ENCODE peak calls at places on chromosomes 11 and 22, in nine cellular contexts. L, B, M, G, O, N, K, X and F are unnamed samples.

GRCh38 chr11:116697011-116697410 is 75.8 kb downstream of the BUD13 start:
- DNase-seq in L (no peak), B (no peak), M (no peak), G (peak; percentile 70), O (no peak), N (no peak), K (no peak), X (no peak), F (no peak)

GRCh38 chr11:6197466-6198200 is 1.4 kb upstream of the OR52W1 start:
- DNase-seq in L (no peak), B (no peak), M (no peak), G (no peak), O (no peak), N (no peak), K (no peak), X (no peak), F (no peak)

GRCh38 chr11:69563946-69564780 is 76.8 kb upstream of the CCND1 start:
- DNase-seq in L (no peak), B (no peak), M (no peak), G (no peak), O (no peak), N (no peak), K (peak; percentile 48), X (no peak), F (no peak)

GRCh38 chr11:35029979-35030378 is 109.0 kb upstream of the CD44 start:
- DNase-seq in L (no peak), B (peak; percentile 66), M (peak; percentile 95), G (peak; percentile 68), O (no peak), N (no peak), K (no peak), X (no peak), F (no peak)

GRCh38 chr11:133509924-133510697 is 22.2 kb downstream of the OPCML start:
- DNase-seq in L (no peak), B (no peak), M (no peak), G (no peak), O (no peak), N (no peak), K (no peak), X (no peak), F (no peak)

GRCh38 chr22:45491841-45492240 is 10.8 kb upstream of the FBLN1 start:
- DNase-seq in L (no peak), B (no peak), M (no peak), G (no peak), O (no peak), N (no peak), K (no peak), X (no peak), F (no peak)

GRCh38 chr22:33018232-33018864 is 39.8 kb downstream of the SYN3 start:
- DNase-seq in L (no peak), B (peak; percentile 44), M (peak; percentile 51), G (peak; percentile 57), O (peak; percentile 66), N (no peak), K (peak; percentile 90), X (no peak), F (peak; percentile 67)

GRCh38 chr22:50153056-50153755 is 17.3 kb upstream of the PANX2 start:
- DNase-seq in L (no peak), B (no peak), M (no peak), G (no peak), O (no peak), N (no peak), K (no peak), X (no peak), F (no peak)

GRCh38 chr11:57638811-57639320 is 10.8 kb downstream of the YPEL4 start:
- DNase-seq in L (no peak), B (peak; percentile 22), M (peak; percentile 25), G (no peak), O (peak; percentile 41), N (no peak), K (no peak), X (no peak), F (no peak)

GRCh38 chr11:46976182-46976854 is 39.8 kb downstream of the CSTPP1 start:
- DNase-seq in L (no peak), B (no peak), M (no peak), G (no peak), O (no peak), N (no peak), K (no peak), X (no peak), F (no peak)

GRCh38 chr11:85918910-85919794 is 64.0 kb downstream of the CCDC83 start:
- DNase-seq in L (no peak), B (no peak), M (peak; percentile 28), G (no peak), O (no peak), N (no peak), K (no peak), X (no peak), F (no peak)

GRCh38 chr11:59943996-59944395 is 5.8 kb downstream of the OOSP1 start:
- DNase-seq in L (no peak), B (no peak), M (no peak), G (no peak), O (no peak), N (no peak), K (no peak), X (no peak), F (no peak)

GRCh38 chr11:78397398-78397797 is 20.2 kb downstream of the GAB2 start:
- DNase-seq in L (no peak), B (no peak), M (no peak), G (no peak), O (no peak), N (no peak), K (no peak), X (no peak), F (no peak)

GRCh38 chr11:76783294-76783900 is at the start of gene TSKU:
- DNase-seq in L (no peak), B (peak; percentile 36), M (no peak), G (no peak), O (no peak), N (no peak), K (peak; percentile 89), X (no peak), F (no peak)

GRCh38 chr11:29534831-29535230 is 482.0 kb downstream of the KCNA4 start:
- DNase-seq in L (no peak), B (no peak), M (peak; percentile 55), G (peak; percentile 8), O (no peak), N (no peak), K (no peak), X (no peak), F (no peak)

GRCh38 chr11:106398396-106399074 is 321.1 kb downstream of the AASDHPPT start:
- DNase-seq in L (no peak), B (peak; percentile 48), M (no peak), G (no peak), O (no peak), N (peak; percentile 11), K (no peak), X (peak; percentile 59), F (no peak)

GRCh38 chr11:119709171-119709570 is 19.8 kb downstream of the NECTIN1 start:
- DNase-seq in L (no peak), B (no peak), M (no peak), G (no peak), O (no peak), N (no peak), K (no peak), X (no peak), F (no peak)

GRCh38 chr11:119704849-119705248 is 24.2 kb downstream of the NECTIN1 start:
- DNase-seq in L (no peak), B (no peak), M (no peak), G (no peak), O (no peak), N (no peak), K (no peak), X (no peak), F (no peak)

GRCh38 chr11:119705362-119705761 is 23.6 kb downstream of the NECTIN1 start:
- DNase-seq in L (no peak), B (no peak), M (no peak), G (no peak), O (no peak), N (no peak), K (no peak), X (no peak), F (no peak)

GRCh38 chr11:119706029-119706428 is 23.0 kb downstream of the NECTIN1 start:
- DNase-seq in L (no peak), B (no peak), M (no peak), G (no peak), O (peak; percentile 42), N (no peak), K (no peak), X (no peak), F (no peak)

GRCh38 chr11:119706887-119707286 is 22.1 kb downstream of the NECTIN1 start:
- DNase-seq in L (no peak), B (no peak), M (no peak), G (no peak), O (no peak), N (no peak), K (no peak), X (no peak), F (no peak)
- TF ChIP-seq CTCF in L (no peak), B (peak; percentile 51), M (peak; percentile 36), G (no peak), O (peak; percentile 31), N (peak; percentile 26), K (no peak), X (peak; percentile 30), F (peak; percentile 22)

GRCh38 chr22:37801946-37802309 is 5.8 kb upstream of the GCAT start:
- DNase-seq in L (no peak), B (no peak), M (no peak), G (no peak), O (no peak), N (no peak), K (no peak), X (no peak), F (no peak)
- TF ChIP-seq CTCF in L (no peak), B (no peak), M (no peak), G (no peak), O (no peak), N (no peak), K (no peak), X (no peak), F (no peak)

GRCh38 chr11:7690648-7691047 is 15.6 kb downstream of the OVCH2 start:
- DNase-seq in L (no peak), B (no peak), M (peak; percentile 52), G (peak; percentile 20), O (no peak), N (no peak), K (no peak), X (no peak), F (no peak)
- TF ChIP-seq CTCF in L (no peak), B (no peak), M (peak; percentile 17), G (no peak), O (no peak), N (no peak), K (no peak), X (no peak), F (peak; percentile 27)

DNA sequence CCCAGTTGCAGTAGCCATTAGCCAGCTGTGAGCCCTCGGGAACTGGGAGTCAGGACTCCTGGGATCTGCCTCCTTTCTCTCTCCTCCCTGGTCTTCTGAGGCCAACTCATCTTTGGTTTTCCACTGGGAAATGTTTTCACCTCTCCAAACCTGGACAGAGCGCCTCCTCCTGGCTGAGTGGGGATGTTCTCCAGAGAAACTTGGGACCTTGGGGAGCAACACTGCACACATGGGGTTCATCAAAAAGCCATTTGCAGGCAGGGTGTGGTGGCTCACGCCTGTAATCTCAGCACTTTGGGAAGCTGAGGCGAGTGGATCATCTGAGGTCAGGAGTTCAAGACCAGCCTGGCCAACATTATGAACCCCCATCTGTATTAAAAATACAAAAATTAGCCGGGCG is 145.4 kb downstream of the NECTIN1 start:
- DNase-seq in L (no peak), B (no peak), M (peak; percentile 12), G (no peak), O (no peak), N (no peak), K (peak; percentile 63), X (no peak), F (no peak)
- TF ChIP-seq CTCF in L (no peak), B (peak; percentile 39), M (peak; percentile 20), G (peak; percentile 18), O (peak; percentile 26), N (no peak), K (no peak), X (peak; percentile 39), F (peak; percentile 26)

GRCh38 chr11:68044145-68044813 is 5.5 kb downstream of the TCIRG1 start:
- DNase-seq in L (no peak), B (no peak), M (no peak), G (no peak), O (no peak), N (no peak), K (no peak), X (no peak), F (no peak)
- TF ChIP-seq CTCF in L (no peak), B (peak; percentile 22), M (no peak), G (no peak), O (no peak), N (no peak), K (no peak), X (no peak), F (no peak)